ENCODE peak calls at places on chromosomes 1 and 21, in ten cellular contexts. I is A549, O is HCT116, F is upper lobe of left lung, A is right lobe of liver, V is heart left ventricle, R is body of pancreas, Y is K562, Q is HepG2, C is IMR-90. E is an unnamed sample.

GRCh38 chr1:185420588-185421081 is 103.6 kb upstream of the IVNS1ABP start:
- ATAC-seq in R (no peak), F (peak), Y (no peak), Q (no peak), V (no peak), A (peak), O (no peak), I (no peak), C (no peak), E (no peak)

GRCh38 chr1:86523670-86524354 is 23.1 kb upstream of the CLCA4 start:
- ATAC-seq in I (no peak), O (no peak), Y (no peak), C (no peak), V (no peak), F (no peak), A (no peak), Q (no peak), R (no peak), E (no peak)

GRCh38 chr1:107474877-107475612 is 334.2 kb downstream of the NTNG1 start:
- ATAC-seq in C (no peak), O (no peak), R (no peak), F (no peak), A (no peak), Q (no peak), V (no peak), Y (no peak), I (no peak), E (no peak)

GRCh38 chr1:207925210-207925609 is 14.3 kb upstream of the CD34 start:
- ATAC-seq in C (peak), V (peak), O (no peak), I (no peak), A (peak), Y (no peak), F (peak), Q (no peak), R (peak), E (peak)

GRCh38 chr1:61054636-61055035 is 27.7 kb upstream of the NFIA start:
- ATAC-seq in O (no peak), C (no peak), F (no peak), V (no peak), R (no peak), I (no peak), Q (no peak), Y (no peak), A (no peak), E (no peak)

GRCh38 chr1:230366504-230366915 is 59.6 kb downstream of the PGBD5 start:
- ATAC-seq in Y (no peak), V (no peak), R (no peak), O (no peak), F (no peak), C (no peak), A (no peak), Q (no peak), I (no peak), E (no peak)

GRCh38 chr21:17386498-17386897 is 126.3 kb upstream of the CXADR start:
- ATAC-seq in F (no peak), V (no peak), O (no peak), A (no peak), Y (no peak), I (peak), Q (no peak), C (no peak), R (no peak), E (no peak)

GRCh38 chr1:225842074-225842473 is 32.1 kb downstream of the EPHX1 start:
- ATAC-seq in V (no peak), C (no peak), Y (no peak), Q (no peak), F (no peak), I (no peak), R (no peak), O (no peak), A (no peak), E (no peak)

GRCh38 chr1:6785318-6785712 is at the start of gene CAMTA1:
- ATAC-seq in V (no peak), A (no peak), O (peak), I (peak), Q (peak), R (no peak), F (no peak), Y (no peak), C (peak), E (no peak)

GRCh38 chr1:59057211-59057694 is 239.6 kb upstream of the FGGY start:
- ATAC-seq in O (no peak), F (peak), Y (peak), A (peak), V (peak), Q (peak), R (peak), I (peak), C (peak), E (peak)

GRCh38 chr1:32742956-32743355 is 40.4 kb upstream of the SYNC start:
- ATAC-seq in Y (no peak), O (peak), F (no peak), C (no peak), A (peak), Q (peak), R (no peak), V (no peak), I (peak), E (peak)

GRCh38 chr1:18793164-18793563 is 66.3 kb downstream of the TAS1R2 start:
- ATAC-seq in O (no peak), I (no peak), Y (no peak), Q (no peak), F (no peak), V (no peak), C (no peak), A (no peak), R (no peak), E (no peak)

GRCh38 chr1:9079980-9080703 is 10.7 kb upstream of the SLC2A5 start:
- ATAC-seq in Q (no peak), F (no peak), Y (no peak), A (no peak), I (no peak), V (no peak), C (no peak), O (peak), R (no peak), E (no peak)

GRCh38 chr1:30522031-30523004 is 201.1 kb downstream of the MATN1 start:
- ATAC-seq in I (no peak), O (no peak), A (peak), Q (no peak), Y (no peak), R (peak), V (peak), F (peak), C (no peak), E (peak)

GRCh38 chr1:96416111-96416595 is 305.4 kb upstream of the PTBP2 start:
- ATAC-seq in O (no peak), Q (no peak), C (peak), R (peak), Y (no peak), I (no peak), V (peak), A (peak), F (peak), E (peak)

GRCh38 chr1:55063562-55063942 is 24.2 kb downstream of the PCSK9 start:
- ATAC-seq in A (peak), I (no peak), C (no peak), Q (peak), V (no peak), R (no peak), Y (no peak), O (no peak), F (no peak), E (no peak)

GRCh38 chr1:96771847-96772246 is 50.3 kb downstream of the PTBP2 start:
- ATAC-seq in O (no peak), I (no peak), Q (peak), A (no peak), Y (no peak), R (no peak), F (no peak), C (no peak), V (no peak), E (no peak)

GRCh38 chr1:42931108-42931539 is 27.5 kb downstream of the SLC2A1 start:
- ATAC-seq in R (no peak), I (peak), Q (peak), A (peak), F (peak), V (peak), Y (peak), O (peak), C (peak), E (peak)

GRCh38 chr1:160647329-160647720 is 481 bp upstream of the SLAMF1 start:
- ATAC-seq in Y (no peak), Q (no peak), A (no peak), I (no peak), V (no peak), R (no peak), C (no peak), O (no peak), F (no peak), E (no peak)

GRCh38 chr1:100643430-100644196 is 75.9 kb upstream of the VCAM1 start:
- ATAC-seq in F (no peak), C (peak), V (no peak), Y (no peak), I (peak), Q (no peak), A (peak), R (peak), O (no peak), E (no peak)

GRCh38 chr1:114219247-114219872 is 65.7 kb upstream of the SYT6 start:
- ATAC-seq in Y (no peak), Q (no peak), F (no peak), R (no peak), V (no peak), A (no peak), O (peak), I (no peak), C (peak), E (no peak)

GRCh38 chr1:159938221-159938852 is 7.1 kb downstream of the IGSF9 start:
- ATAC-seq in I (no peak), V (no peak), R (no peak), F (no peak), Y (no peak), C (no peak), Q (no peak), O (no peak), A (peak), E (no peak)

GRCh38 chr1:46183119-46183842 is 7.0 kb upstream of the P3R3URF start:
- ATAC-seq in F (peak), C (peak), Y (no peak), A (peak), I (peak), Q (peak), V (peak), O (peak), R (peak), E (peak)

GRCh38 chr1:38133781-38134180 is 87.2 kb upstream of the POU3F1 start:
- ATAC-seq in V (no peak), A (no peak), O (no peak), Q (no peak), C (no peak), I (no peak), R (no peak), F (no peak), Y (no peak), E (no peak)

GRCh38 chr1:21468597-21468996 is 28.7 kb downstream of the NBPF3 start:
- ATAC-seq in C (no peak), I (no peak), O (no peak), V (no peak), F (no peak), A (no peak), Q (no peak), Y (peak), R (no peak), E (no peak)

GRCh38 chr1:41823453-41823852 is 95.3 kb downstream of the HIVEP3 start:
- ATAC-seq in C (peak), Y (no peak), Q (no peak), V (peak), A (no peak), R (peak), I (no peak), F (peak), O (peak), E (peak)

GRCh38 chr1:9715536-9716226 is 64.2 kb downstream of the PIK3CD start:
- ATAC-seq in O (no peak), Q (no peak), V (no peak), A (no peak), F (no peak), Y (no peak), R (no peak), C (no peak), I (no peak), E (no peak)

GRCh38 chr1:188433428-188433827 is 1604.7 kb downstream of the PLA2G4A start:
- ATAC-seq in I (no peak), Y (no peak), Q (no peak), V (no peak), R (no peak), A (no peak), O (no peak), F (no peak), C (peak), E (no peak)

GRCh38 chr1:44496541-44497171 is 91.6 kb downstream of the RNF220 start:
- ATAC-seq in A (no peak), O (no peak), F (no peak), V (peak), R (no peak), C (no peak), I (no peak), Q (no peak), Y (no peak), E (no peak)

GRCh38 chr21:41445465-41445862 is 19.4 kb downstream of the MX1 start:
- ATAC-seq in I (no peak), Y (no peak), V (no peak), R (no peak), C (no peak), O (no peak), Q (no peak), A (no peak), F (no peak), E (no peak)
- TF ChIP-seq POLR2A in I (no peak), Y (no peak), V (no peak), R (no peak), C (no peak), O (no peak), Q (no peak), A (no peak), F (no peak), E (no peak)

GRCh38 chr1:203026666-203027663 is 674 bp downstream of the PPFIA4 start:
- ATAC-seq in Y (peak), C (peak), R (peak), I (peak), V (no peak), F (peak), Q (peak), O (peak), A (no peak), E (peak)

GRCh38 chr1:203031467-203031866 is 5.2 kb downstream of the PPFIA4 start:
- ATAC-seq in C (no peak), V (no peak), A (no peak), I (no peak), R (no peak), F (no peak), Q (no peak), Y (peak), O (no peak), E (no peak)

GRCh38 chr1:203028784-203029553 is 2.7 kb downstream of the PPFIA4 start:
- ATAC-seq in Q (peak), O (no peak), Y (no peak), C (no peak), I (no peak), F (no peak), R (no peak), A (no peak), V (peak), E (no peak)

GRCh38 chr1:203028067-203028783 is 1.9 kb downstream of the PPFIA4 start:
- ATAC-seq in A (no peak), F (no peak), Q (peak), Y (no peak), I (no peak), V (no peak), O (no peak), C (no peak), R (no peak), E (no peak)

DNA sequence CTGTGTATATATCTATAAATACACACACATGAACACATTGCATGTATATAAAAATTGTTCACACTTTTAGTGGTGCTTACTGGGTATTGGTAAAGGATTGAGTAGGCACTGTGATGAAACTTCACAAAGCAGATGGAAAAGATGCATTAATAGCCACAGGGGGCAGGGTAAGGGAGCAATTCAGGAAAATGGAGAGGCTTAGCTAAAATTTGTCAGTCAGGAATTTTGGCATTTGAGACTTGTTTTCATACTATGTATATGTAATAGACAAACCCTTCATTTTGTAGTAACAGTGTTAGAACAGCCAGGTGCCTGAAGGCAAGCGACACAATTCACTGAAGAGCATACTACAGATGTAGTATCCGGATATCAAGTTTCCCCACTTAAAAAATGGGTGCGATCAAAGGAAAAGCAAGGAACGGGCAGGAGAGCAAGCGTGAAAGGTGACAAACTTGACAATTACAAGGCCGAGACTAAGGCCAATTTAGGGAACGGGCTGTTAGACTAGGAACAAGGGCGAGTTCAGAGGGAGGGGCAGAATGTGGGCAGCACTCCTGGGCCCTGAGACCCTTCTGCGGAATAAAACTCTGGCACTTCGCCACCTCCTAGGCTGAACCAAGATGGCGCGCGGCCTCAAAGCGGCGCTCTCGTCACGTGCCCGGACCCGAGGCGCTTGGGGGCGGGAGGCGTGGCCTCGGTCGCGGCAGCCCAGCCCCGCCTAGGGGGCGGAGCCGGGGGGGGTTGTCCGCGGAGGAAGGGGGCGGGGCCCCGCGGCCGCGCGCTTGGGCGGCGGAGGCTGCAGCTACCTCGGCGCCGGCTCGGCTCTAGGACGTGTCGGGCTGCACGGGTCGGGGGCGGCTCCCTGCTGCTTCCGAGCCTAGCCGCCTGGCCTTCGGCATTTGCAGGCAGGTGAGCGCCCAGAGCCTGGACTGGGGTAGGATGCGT is at the start of gene PPFIA4:
- ATAC-seq in V (peak), A (peak), F (peak), Q (peak), R (peak), O (peak), Y (peak), I (peak), C (peak), E (peak)
- TF ChIP-seq POLR2A in V (no peak), A (no peak), F (peak), Q (no peak), R (peak), O (peak), Y (peak), I (peak), C (no peak), E (no peak)

DNA sequence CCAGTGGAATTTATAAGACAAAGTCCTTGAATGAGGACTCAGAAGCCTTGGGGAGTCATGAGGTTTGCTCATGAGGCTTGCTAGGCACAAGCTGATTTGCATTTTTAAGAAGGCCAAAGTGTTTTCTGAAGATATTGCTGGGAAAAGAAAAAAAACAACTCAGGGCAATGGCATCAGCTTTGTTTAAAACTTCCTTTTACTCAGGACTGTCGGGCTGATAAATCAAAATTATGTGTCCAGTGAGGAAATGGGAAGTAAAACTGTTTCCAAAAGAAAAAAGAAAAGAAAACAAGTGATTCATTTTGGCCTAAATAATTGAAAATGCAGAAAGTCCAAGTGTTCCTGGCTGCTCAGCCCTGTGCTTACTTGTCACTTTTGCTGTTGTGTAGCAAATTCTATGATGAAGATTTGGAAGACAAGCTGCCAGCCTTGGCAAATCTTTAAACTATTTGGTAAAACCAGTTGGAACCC is 282.4 kb downstream of the HLX start:
- ATAC-seq in Q (no peak), O (no peak), V (no peak), C (no peak), F (no peak), Y (no peak), I (no peak), A (peak), R (no peak), E (peak)
- TF ChIP-seq POLR2A in Q (no peak), O (no peak), V (no peak), C (no peak), F (no peak), Y (no peak), I (no peak), A (no peak), R (no peak), E (no peak)

GRCh38 chr1:29122987-29123870 is 474 bp downstream of the TMEM200B start:
- ATAC-seq in V (no peak), O (peak), F (no peak), Q (peak), Y (no peak), R (no peak), C (peak), I (no peak), A (peak), E (no peak)

GRCh38 chr1:29125237-29125641 is 1.5 kb upstream of the TMEM200B start:
- ATAC-seq in Y (peak), I (no peak), F (no peak), A (no peak), R (no peak), V (no peak), Q (peak), O (no peak), C (no peak), E (no peak)

GRCh38 chr1:29123871-29124365 is at the start of gene TMEM200B:
- ATAC-seq in V (no peak), A (peak), R (no peak), I (peak), Y (no peak), O (peak), Q (peak), C (peak), F (no peak), E (peak)

GRCh38 chr1:29126198-29126597 is 2.5 kb upstream of the TMEM200B start:
- ATAC-seq in A (no peak), V (no peak), F (no peak), I (no peak), C (no peak), Y (no peak), Q (no peak), O (no peak), R (no peak), E (no peak)

GRCh38 chr1:29124366-29125236 is 898 bp upstream of the TMEM200B start:
- ATAC-seq in F (peak), V (peak), A (peak), O (peak), Q (peak), Y (peak), C (peak), R (peak), I (peak), E (peak)
- TF ChIP-seq POLR2A in F (peak), V (no peak), A (peak), O (no peak), Q (peak), Y (peak), C (peak), R (peak), I (peak), E (peak)

GRCh38 chr1:154629160-154630073 is 21.4 kb upstream of the ADAR start:
- ATAC-seq in I (no peak), O (no peak), V (no peak), F (no peak), A (no peak), Q (no peak), R (no peak), C (no peak), Y (peak), E (no peak)
- TF ChIP-seq POLR2A in I (no peak), O (no peak), V (no peak), F (no peak), A (no peak), Q (no peak), R (no peak), C (no peak), Y (no peak), E (no peak)